ENCODE peak calls at places on chromosomes 4 and X, in nine cellular contexts. One of them, this sample, is unnamed.
A peak's percentile ranks its signal among the peaks of the same experiment; 100 is the strongest.

GRCh38 chr4:127162741-127163140 is 470.0 kb upstream of the INTU start:
- DNase-seq in caudate nucleus: no peak
- DNase-seq in DMS79: no peak
- DNase-seq in dermis blood vessel endothelial cell: no peak
- DNase-seq in EH: peak; percentile 92
- DNase-seq in activated CD4-positive, alpha-beta T cell treated with anti-CD3 and anti-CD28 coated beads, Interleukin-2, amount 50 U/mL, for 24 hours: no peak
- DNase-seq in AG04450: peak; percentile 52
- DNase-seq in naive B cell: no peak
- DNase-seq in germinal center: no peak
- DNase-seq in this sample: no peak

GRCh38 chr4:80732010-80732409 is 298.5 kb upstream of the BMP3 start:
- DNase-seq in dermis blood vessel endothelial cell: no peak
- DNase-seq in AG04450: no peak
- DNase-seq in germinal center: no peak
- DNase-seq in caudate nucleus: no peak
- DNase-seq in activated CD4-positive, alpha-beta T cell treated with anti-CD3 and anti-CD28 coated beads, Interleukin-2, amount 50 U/mL, for 24 hours: no peak
- DNase-seq in EH: peak; percentile 22
- DNase-seq in naive B cell: no peak
- DNase-seq in DMS79: no peak
- DNase-seq in this sample: no peak

GRCh38 chr4:185734214-185734613 is 77.8 kb downstream of the SORBS2 start:
- DNase-seq in DMS79: no peak
- DNase-seq in germinal center: no peak
- DNase-seq in naive B cell: no peak
- DNase-seq in caudate nucleus: no peak
- DNase-seq in dermis blood vessel endothelial cell: no peak
- DNase-seq in EH: no peak
- DNase-seq in AG04450: no peak
- DNase-seq in activated CD4-positive, alpha-beta T cell treated with anti-CD3 and anti-CD28 coated beads, Interleukin-2, amount 50 U/mL, for 24 hours: no peak
- DNase-seq in this sample: peak; percentile 75

GRCh38 chr4:28369504-28369903 is 1508.9 kb downstream of the STIM2 start:
- DNase-seq in naive B cell: no peak
- DNase-seq in DMS79: no peak
- DNase-seq in AG04450: no peak
- DNase-seq in dermis blood vessel endothelial cell: no peak
- DNase-seq in germinal center: no peak
- DNase-seq in activated CD4-positive, alpha-beta T cell treated with anti-CD3 and anti-CD28 coated beads, Interleukin-2, amount 50 U/mL, for 24 hours: no peak
- DNase-seq in caudate nucleus: no peak
- DNase-seq in EH: peak; percentile 48
- DNase-seq in this sample: no peak

GRCh38 chr4:99735822-99736221 is 78.2 kb upstream of the C4orf54 start:
- DNase-seq in naive B cell: no peak
- DNase-seq in activated CD4-positive, alpha-beta T cell treated with anti-CD3 and anti-CD28 coated beads, Interleukin-2, amount 50 U/mL, for 24 hours: no peak
- DNase-seq in germinal center: no peak
- DNase-seq in caudate nucleus: no peak
- DNase-seq in AG04450: no peak
- DNase-seq in dermis blood vessel endothelial cell: no peak
- DNase-seq in DMS79: no peak
- DNase-seq in EH: no peak
- DNase-seq in this sample: no peak

GRCh38 chrX:148259990-148260389 is 240.4 kb upstream of the AFF2 start:
- DNase-seq in EH: no peak
- DNase-seq in AG04450: no peak
- DNase-seq in germinal center: no peak
- DNase-seq in activated CD4-positive, alpha-beta T cell treated with anti-CD3 and anti-CD28 coated beads, Interleukin-2, amount 50 U/mL, for 24 hours: no peak
- DNase-seq in dermis blood vessel endothelial cell: no peak
- DNase-seq in DMS79: no peak
- DNase-seq in naive B cell: peak; percentile 16
- DNase-seq in caudate nucleus: no peak
- DNase-seq in this sample: no peak

GRCh38 chr4:77073981-77074865 is 1.6 kb downstream of the CCNI start:
- DNase-seq in caudate nucleus: no peak
- DNase-seq in DMS79: no peak
- DNase-seq in AG04450: no peak
- DNase-seq in activated CD4-positive, alpha-beta T cell treated with anti-CD3 and anti-CD28 coated beads, Interleukin-2, amount 50 U/mL, for 24 hours: no peak
- DNase-seq in germinal center: no peak
- DNase-seq in naive B cell: no peak
- DNase-seq in dermis blood vessel endothelial cell: peak; percentile 16
- DNase-seq in EH: no peak
- DNase-seq in this sample: no peak

GRCh38 chr4:173752610-173753009 is 222.6 kb upstream of the HAND2 start:
- DNase-seq in caudate nucleus: no peak
- DNase-seq in germinal center: peak; percentile 13
- DNase-seq in activated CD4-positive, alpha-beta T cell treated with anti-CD3 and anti-CD28 coated beads, Interleukin-2, amount 50 U/mL, for 24 hours: no peak
- DNase-seq in AG04450: no peak
- DNase-seq in naive B cell: no peak
- DNase-seq in DMS79: no peak
- DNase-seq in EH: peak; percentile 45
- DNase-seq in dermis blood vessel endothelial cell: peak; percentile 24
- DNase-seq in this sample: peak; percentile 39

GRCh38 chr4:6720202-6720699 is 4.3 kb downstream of the BLOC1S4 start:
- DNase-seq in DMS79: no peak
- DNase-seq in activated CD4-positive, alpha-beta T cell treated with anti-CD3 and anti-CD28 coated beads, Interleukin-2, amount 50 U/mL, for 24 hours: peak; percentile 76
- DNase-seq in germinal center: peak; percentile 87
- DNase-seq in dermis blood vessel endothelial cell: peak; percentile 82
- DNase-seq in AG04450: no peak
- DNase-seq in caudate nucleus: peak; percentile 53
- DNase-seq in naive B cell: peak; percentile 76
- DNase-seq in EH: peak; percentile 76
- DNase-seq in this sample: peak; percentile 73

GRCh38 chrX:7110821-7111276 is 36.7 kb upstream of the STS start:
- DNase-seq in AG04450: no peak
- DNase-seq in dermis blood vessel endothelial cell: peak; percentile 28
- DNase-seq in naive B cell: peak; percentile 62
- DNase-seq in caudate nucleus: no peak
- DNase-seq in germinal center: no peak
- DNase-seq in DMS79: no peak
- DNase-seq in activated CD4-positive, alpha-beta T cell treated with anti-CD3 and anti-CD28 coated beads, Interleukin-2, amount 50 U/mL, for 24 hours: no peak
- DNase-seq in EH: peak; percentile 42
- DNase-seq in this sample: no peak

GRCh38 chr4:92270908-92271307 is 32.9 kb upstream of the GRID2 start:
- DNase-seq in AG04450: no peak
- DNase-seq in DMS79: no peak
- DNase-seq in activated CD4-positive, alpha-beta T cell treated with anti-CD3 and anti-CD28 coated beads, Interleukin-2, amount 50 U/mL, for 24 hours: no peak
- DNase-seq in EH: no peak
- DNase-seq in dermis blood vessel endothelial cell: no peak
- DNase-seq in caudate nucleus: no peak
- DNase-seq in germinal center: no peak
- DNase-seq in naive B cell: no peak
- DNase-seq in this sample: no peak

GRCh38 chr4:1590244-1590643 is 93.9 kb downstream of the FAM53A start:
- DNase-seq in EH: no peak
- DNase-seq in dermis blood vessel endothelial cell: no peak
- DNase-seq in DMS79: no peak
- DNase-seq in germinal center: no peak
- DNase-seq in naive B cell: no peak
- DNase-seq in AG04450: no peak
- DNase-seq in caudate nucleus: no peak
- DNase-seq in activated CD4-positive, alpha-beta T cell treated with anti-CD3 and anti-CD28 coated beads, Interleukin-2, amount 50 U/mL, for 24 hours: no peak
- DNase-seq in this sample: no peak

GRCh38 chr4:153573881-153574807 is 108.0 kb downstream of the TMEM131L start:
- DNase-seq in naive B cell: peak; percentile 50
- DNase-seq in DMS79: no peak
- DNase-seq in dermis blood vessel endothelial cell: peak; percentile 87
- DNase-seq in caudate nucleus: peak; percentile 39
- DNase-seq in EH: peak; percentile 87
- DNase-seq in activated CD4-positive, alpha-beta T cell treated with anti-CD3 and anti-CD28 coated beads, Interleukin-2, amount 50 U/mL, for 24 hours: peak; percentile 41
- DNase-seq in germinal center: no peak
- DNase-seq in AG04450: peak; percentile 64
- DNase-seq in this sample: no peak

GRCh38 chrX:22296871-22297270 is 24.2 kb downstream of the CBLL2 start:
- DNase-seq in germinal center: no peak
- DNase-seq in caudate nucleus: no peak
- DNase-seq in DMS79: no peak
- DNase-seq in AG04450: no peak
- DNase-seq in naive B cell: no peak
- DNase-seq in EH: peak; percentile 37
- DNase-seq in dermis blood vessel endothelial cell: no peak
- DNase-seq in activated CD4-positive, alpha-beta T cell treated with anti-CD3 and anti-CD28 coated beads, Interleukin-2, amount 50 U/mL, for 24 hours: no peak
- DNase-seq in this sample: no peak

GRCh38 chrX:110383414-110383813 is 24.8 kb downstream of the RTL9 start:
- DNase-seq in AG04450: peak; percentile 59
- DNase-seq in naive B cell: no peak
- DNase-seq in EH: peak; percentile 91
- DNase-seq in caudate nucleus: no peak
- DNase-seq in activated CD4-positive, alpha-beta T cell treated with anti-CD3 and anti-CD28 coated beads, Interleukin-2, amount 50 U/mL, for 24 hours: no peak
- DNase-seq in DMS79: no peak
- DNase-seq in dermis blood vessel endothelial cell: no peak
- DNase-seq in germinal center: no peak
- DNase-seq in this sample: no peak

GRCh38 chr4:6723851-6724250 is 7.9 kb downstream of the BLOC1S4 start:
- DNase-seq in EH: no peak
- DNase-seq in activated CD4-positive, alpha-beta T cell treated with anti-CD3 and anti-CD28 coated beads, Interleukin-2, amount 50 U/mL, for 24 hours: no peak
- DNase-seq in naive B cell: no peak
- DNase-seq in dermis blood vessel endothelial cell: no peak
- DNase-seq in AG04450: no peak
- DNase-seq in DMS79: no peak
- DNase-seq in caudate nucleus: no peak
- DNase-seq in germinal center: no peak
- DNase-seq in this sample: no peak